ENCODE peak calls at places on chromosomes 5 and 9, in ten cellular contexts. J is left cardiac atrium; O is activated effector memory CD4-positive, alpha-beta T cell treated with anti-CD3 and anti-CD28 coated beads, Interleukin-2, amount 50 U/mL, for 16 hours; B is PC-3; Q is tibial artery; D is stimulated activated effector memory CD8-positive, alpha-beta T cell treated with anti-CD3 and anti-CD28 coated beads, Interleukin-12 subunit alpha, Interleukin-12 subunit beta, amount 100 ng/mL, for 72 hours; N is activated CD4-positive, CD25-positive, alpha-beta regulatory T cell treated with anti-CD3 and anti-CD28 coated beads, Interleukin-2, amount 50 U/mL, for 16 hours; S is stimulated activated CD8-positive, alpha-beta memory T cell treated with anti-CD3 and anti-CD28 coated beads, Interleukin-4, amount 100 ng/mL, for 24 hours; M is cardiac fibroblast; U is T-cell. Y is an unnamed sample.

GRCh38 chr9:115360122-115360521 is 242.2 kb upstream of the TNC start:
- DNase-seq in J (no peak), O (no peak), B (no peak), Q (no peak), D (no peak), N (no peak), S (no peak), M (no peak), U (no peak), Y (no peak)

GRCh38 chr5:132488590-132488989 is 2.0 kb downstream of the IRF1 start:
- DNase-seq in J (no peak), O (no peak), B (peak), Q (no peak), D (no peak), N (no peak), S (no peak), M (no peak), U (no peak), Y (no peak)

GRCh38 chr5:175800656-175801081 is 70.7 kb upstream of the CPLX2 start:
- DNase-seq in J (no peak), O (no peak), B (peak), Q (no peak), D (no peak), N (no peak), S (no peak), M (peak), U (no peak), Y (no peak)

GRCh38 chr9:110847661-110848060 is 179.1 kb downstream of the MUSK start:
- DNase-seq in J (no peak), O (no peak), B (no peak), Q (no peak), D (no peak), N (no peak), S (no peak), M (peak), U (no peak), Y (no peak)

GRCh38 chr9:127194881-127195713 is 69.5 kb upstream of the GARNL3 start:
- DNase-seq in J (peak), O (no peak), B (peak), Q (no peak), D (no peak), N (no peak), S (no peak), M (no peak), U (no peak), Y (peak)

GRCh38 chr9:72363226-72363625 is 1.8 kb downstream of the ZFAND5 start:
- DNase-seq in J (no peak), O (no peak), B (no peak), Q (no peak), D (no peak), N (no peak), S (no peak), M (no peak), U (no peak), Y (no peak)

GRCh38 chr5:9838906-9839305 is 208.8 kb upstream of the TAS2R1 start:
- DNase-seq in J (no peak), O (no peak), B (no peak), Q (no peak), D (no peak), N (no peak), S (no peak), M (no peak), U (no peak), Y (no peak)

GRCh38 chr5:65883461-65883860 is 42.9 kb upstream of the ERBIN start:
- DNase-seq in J (no peak), O (no peak), B (no peak), Q (no peak), D (no peak), N (no peak), S (no peak), M (no peak), U (no peak), Y (no peak)

GRCh38 chr5:157914389-157914788 is 55.4 kb upstream of the CLINT1 start:
- DNase-seq in J (no peak), O (no peak), B (no peak), Q (no peak), D (no peak), N (no peak), S (no peak), M (no peak), U (no peak), Y (no peak)

GRCh38 chr9:95778957-95779356 is 96.5 kb upstream of the ERCC6L2 start:
- DNase-seq in J (peak), O (no peak), B (no peak), Q (no peak), D (no peak), N (no peak), S (no peak), M (peak), U (no peak), Y (peak)

GRCh38 chr5:177086918-177087706 is 397 bp downstream of the FGFR4 start:
- DNase-seq in J (peak), O (peak), B (peak), Q (no peak), D (peak), N (peak), S (peak), M (no peak), U (peak), Y (no peak)

GRCh38 chr5:181223041-181223728 is at the start of gene TRIM41:
- DNase-seq in J (peak), O (peak), B (peak), Q (peak), D (peak), N (peak), S (peak), M (peak), U (peak), Y (peak)

GRCh38 chr9:123176230-123176629 is 92.2 kb downstream of the STRBP start:
- DNase-seq in J (no peak), O (no peak), B (peak), Q (no peak), D (no peak), N (no peak), S (no peak), M (no peak), U (no peak), Y (no peak)

GRCh38 chr9:91144782-91145181 is 216.9 kb downstream of the AUH start:
- DNase-seq in J (no peak), O (no peak), B (no peak), Q (no peak), D (no peak), N (no peak), S (no peak), M (no peak), U (no peak), Y (no peak)

GRCh38 chr5:90866333-90866732 is 307.7 kb downstream of the ADGRV1 start:
- DNase-seq in J (no peak), O (no peak), B (peak), Q (no peak), D (no peak), N (no peak), S (no peak), M (peak), U (no peak), Y (no peak)

GRCh38 chr9:130423272-130423671 is 21.5 kb upstream of the ASS1 start:
- DNase-seq in J (peak), O (no peak), B (no peak), Q (no peak), D (no peak), N (no peak), S (no peak), M (peak), U (no peak), Y (peak)

GRCh38 chr9:133002147-133003070 is 23.9 kb downstream of the GFI1B start:
- DNase-seq in J (no peak), O (no peak), B (no peak), Q (no peak), D (no peak), N (no peak), S (no peak), M (no peak), U (no peak), Y (no peak)

GRCh38 chr5:56851258-56851941 is 36.1 kb downstream of the MAP3K1 start:
- DNase-seq in J (no peak), O (no peak), B (no peak), Q (no peak), D (no peak), N (no peak), S (no peak), M (peak), U (no peak), Y (no peak)

GRCh38 chr5:171714286-171714685 is 71.3 kb upstream of the SMIM23 start:
- DNase-seq in J (no peak), O (no peak), B (no peak), Q (peak), D (peak), N (no peak), S (no peak), M (no peak), U (no peak), Y (no peak)

GRCh38 chr5:122586351-122586750 is 188.5 kb upstream of the SNX2 start:
- DNase-seq in J (no peak), O (no peak), B (no peak), Q (no peak), D (no peak), N (no peak), S (no peak), M (peak), U (no peak), Y (no peak)

GRCh38 chr5:68258531-68258930 is 43.0 kb downstream of the PIK3R1 start:
- DNase-seq in J (no peak), O (no peak), B (no peak), Q (no peak), D (no peak), N (no peak), S (no peak), M (no peak), U (no peak), Y (no peak)

Y was measured in Right ventricle myocardium superior.